ENCODE peak calls at places on chromosomes 5 and 9, in five cellular contexts. One of them, this sample, is unnamed.

GRCh38 chr9:91775011-91775707 is 174.9 kb downstream of the ROR2 start:
- DNase-seq in endothelial cell of umbilical vein: peak; percentile 36
- DNase-seq in Caco-2: peak; percentile 64
- DNase-seq in retinal pigment epithelial cell: no peak
- DNase-seq in SK-N-SH: peak; percentile 86
- DNase-seq in this sample: peak; percentile 47

GRCh38 chr5:67355135-67355729 is 158.6 kb upstream of the CD180 start:
- DNase-seq in retinal pigment epithelial cell: no peak
- DNase-seq in SK-N-SH: peak; percentile 44
- DNase-seq in Caco-2: no peak
- DNase-seq in endothelial cell of umbilical vein: no peak
- DNase-seq in this sample: no peak

GRCh38 chr5:180284161-180284560 is 7.7 kb downstream of the MAPK9 start:
- DNase-seq in retinal pigment epithelial cell: no peak
- DNase-seq in SK-N-SH: no peak
- DNase-seq in endothelial cell of umbilical vein: no peak
- DNase-seq in Caco-2: no peak
- DNase-seq in this sample: no peak

GRCh38 chr5:97420646-97421045 is 237.6 kb upstream of the RIOK2 start:
- DNase-seq in Caco-2: no peak
- DNase-seq in endothelial cell of umbilical vein: no peak
- DNase-seq in retinal pigment epithelial cell: no peak
- DNase-seq in SK-N-SH: no peak
- DNase-seq in this sample: no peak

GRCh38 chr5:138654281-138654867 is 79.2 kb upstream of the HSPA9 start:
- DNase-seq in Caco-2: no peak
- DNase-seq in endothelial cell of umbilical vein: peak; percentile 45
- DNase-seq in retinal pigment epithelial cell: no peak
- DNase-seq in SK-N-SH: no peak
- DNase-seq in this sample: peak; percentile 70

GRCh38 chr9:76085596-76085995 is 195.1 kb downstream of the PCSK5 start:
- DNase-seq in SK-N-SH: no peak
- DNase-seq in Caco-2: no peak
- DNase-seq in endothelial cell of umbilical vein: no peak
- DNase-seq in retinal pigment epithelial cell: no peak
- DNase-seq in this sample: no peak

GRCh38 chr5:134545070-134545868 is 19.8 kb downstream of the JADE2 start:
- DNase-seq in retinal pigment epithelial cell: no peak
- DNase-seq in Caco-2: no peak
- DNase-seq in SK-N-SH: no peak
- DNase-seq in endothelial cell of umbilical vein: no peak
- DNase-seq in this sample: no peak

GRCh38 chr5:107964722-107965121 is 294.0 kb upstream of the EFNA5 start:
- DNase-seq in SK-N-SH: no peak
- DNase-seq in retinal pigment epithelial cell: no peak
- DNase-seq in Caco-2: no peak
- DNase-seq in endothelial cell of umbilical vein: no peak
- DNase-seq in this sample: no peak

GRCh38 chr5:532521-533242 is 8.4 kb upstream of the SLC9A3 start:
- DNase-seq in Caco-2: no peak
- DNase-seq in retinal pigment epithelial cell: no peak
- DNase-seq in endothelial cell of umbilical vein: no peak
- DNase-seq in SK-N-SH: no peak
- DNase-seq in this sample: no peak

GRCh38 chr5:168537176-168537575 is 8.1 kb downstream of the FBLL1 start:
- DNase-seq in SK-N-SH: no peak
- DNase-seq in retinal pigment epithelial cell: no peak
- DNase-seq in endothelial cell of umbilical vein: no peak
- DNase-seq in Caco-2: no peak
- DNase-seq in this sample: no peak

GRCh38 chr5:181191526-181192336 is 13.3 kb downstream of the TRIM7 start:
- DNase-seq in retinal pigment epithelial cell: no peak
- DNase-seq in SK-N-SH: peak; percentile 95
- DNase-seq in endothelial cell of umbilical vein: peak; percentile 97
- DNase-seq in Caco-2: peak; percentile 96
- DNase-seq in this sample: peak; percentile 96

GRCh38 chr5:16311666-16312065 is 132.1 kb upstream of the MARCHF11 start:
- DNase-seq in retinal pigment epithelial cell: no peak
- DNase-seq in endothelial cell of umbilical vein: no peak
- DNase-seq in Caco-2: no peak
- DNase-seq in SK-N-SH: no peak
- DNase-seq in this sample: no peak
- TF ChIP-seq CTCF in retinal pigment epithelial cell: no peak
- TF ChIP-seq CTCF in endothelial cell of umbilical vein: no peak
- TF ChIP-seq CTCF in Caco-2: no peak
- TF ChIP-seq CTCF in SK-N-SH: no peak
- TF ChIP-seq CTCF in this sample: no peak

GRCh38 chr5:119288364-119289047 is 67.3 kb upstream of the TNFAIP8 start:
- DNase-seq in Caco-2: no peak
- DNase-seq in SK-N-SH: no peak
- DNase-seq in endothelial cell of umbilical vein: no peak
- DNase-seq in retinal pigment epithelial cell: no peak
- DNase-seq in this sample: no peak

GRCh38 chr5:119290607-119291006 is 65.2 kb upstream of the TNFAIP8 start:
- DNase-seq in retinal pigment epithelial cell: no peak
- DNase-seq in endothelial cell of umbilical vein: no peak
- DNase-seq in SK-N-SH: no peak
- DNase-seq in Caco-2: no peak
- DNase-seq in this sample: no peak

GRCh38 chr5:119290161-119290569 is 65.7 kb upstream of the TNFAIP8 start:
- DNase-seq in retinal pigment epithelial cell: no peak
- DNase-seq in endothelial cell of umbilical vein: no peak
- DNase-seq in SK-N-SH: no peak
- DNase-seq in Caco-2: no peak
- DNase-seq in this sample: no peak

GRCh38 chr5:119291056-119291455 is 64.8 kb upstream of the TNFAIP8 start:
- DNase-seq in Caco-2: no peak
- DNase-seq in SK-N-SH: no peak
- DNase-seq in retinal pigment epithelial cell: no peak
- DNase-seq in endothelial cell of umbilical vein: no peak
- DNase-seq in this sample: no peak

GRCh38 chr5:119289413-119289812 is 66.4 kb upstream of the TNFAIP8 start:
- DNase-seq in endothelial cell of umbilical vein: no peak
- DNase-seq in SK-N-SH: no peak
- DNase-seq in retinal pigment epithelial cell: no peak
- DNase-seq in Caco-2: no peak
- DNase-seq in this sample: no peak
- H3K4me3 ChIP-seq in endothelial cell of umbilical vein: no peak overlapping the region
- H3K4me3 ChIP-seq in SK-N-SH: no peak overlapping the region
- H3K4me3 ChIP-seq in retinal pigment epithelial cell: no peak overlapping the region
- H3K4me3 ChIP-seq in Caco-2: no peak overlapping the region
- H3K4me3 ChIP-seq in this sample: no peak overlapping the region

GRCh38 chr5:78221964-78222451 is 72.5 kb downstream of the AP3B1 start:
- DNase-seq in endothelial cell of umbilical vein: no peak
- DNase-seq in SK-N-SH: no peak
- DNase-seq in retinal pigment epithelial cell: no peak
- DNase-seq in Caco-2: peak; percentile 33
- DNase-seq in this sample: no peak
- TF ChIP-seq CTCF in endothelial cell of umbilical vein: no peak
- TF ChIP-seq CTCF in SK-N-SH: no peak
- TF ChIP-seq CTCF in retinal pigment epithelial cell: no peak
- TF ChIP-seq CTCF in Caco-2: no peak
- TF ChIP-seq CTCF in this sample: peak; percentile 6

GRCh38 chr9:136645343-136645902 is 17.3 kb upstream of the EGFL7 start:
- DNase-seq in Caco-2: no peak
- DNase-seq in SK-N-SH: no peak
- DNase-seq in retinal pigment epithelial cell: no peak
- DNase-seq in endothelial cell of umbilical vein: no peak
- DNase-seq in this sample: no peak
- H3K4me3 ChIP-seq in Caco-2: no peak overlapping the region
- H3K4me3 ChIP-seq in SK-N-SH: no peak overlapping the region
- H3K4me3 ChIP-seq in retinal pigment epithelial cell: no peak overlapping the region
- H3K4me3 ChIP-seq in endothelial cell of umbilical vein: no peak overlapping the region
- H3K4me3 ChIP-seq in this sample: no peak overlapping the region

DNA sequence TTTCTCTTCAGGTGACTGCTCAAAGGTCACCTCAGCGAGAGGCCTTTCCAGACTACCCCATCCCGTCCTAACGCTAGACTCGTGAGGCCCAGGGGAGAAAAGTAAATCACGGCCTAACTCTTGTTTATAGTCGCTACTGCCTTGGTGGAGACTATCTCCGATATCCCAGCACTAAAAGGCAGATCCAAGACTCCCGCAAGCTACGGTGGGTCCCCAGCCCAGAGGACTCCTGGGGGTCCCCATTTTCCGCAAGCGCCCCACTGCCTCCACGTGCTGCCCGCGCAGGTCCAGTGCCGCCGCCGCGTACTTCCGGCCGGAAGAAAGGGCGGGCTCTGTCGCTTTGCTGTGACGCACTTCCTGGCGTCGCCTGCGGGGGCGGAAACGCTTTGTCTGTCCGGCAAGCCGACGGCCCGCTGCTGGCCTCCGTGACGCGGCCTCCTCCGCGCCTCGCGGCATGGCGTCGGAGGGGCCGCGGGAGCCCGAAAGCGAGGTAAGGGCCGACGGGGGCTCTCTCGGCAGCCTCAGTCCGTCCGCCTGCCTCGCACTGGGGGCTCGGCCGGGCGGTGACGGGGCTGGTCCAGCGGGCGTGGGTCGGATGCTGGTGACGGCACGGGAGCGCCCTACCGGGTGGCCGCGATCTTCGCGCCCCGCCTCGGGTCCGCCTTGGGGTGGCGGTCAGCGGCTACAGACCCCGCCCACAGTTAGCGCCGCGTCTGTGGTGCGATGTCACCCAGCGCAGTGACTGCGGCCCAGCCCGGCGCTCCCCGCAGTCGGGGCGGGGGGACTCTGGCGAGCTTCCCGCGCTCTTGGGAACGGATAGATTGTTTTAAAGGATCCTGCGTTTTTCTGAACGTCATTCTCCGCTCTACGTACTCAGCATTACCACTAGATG is at the start of gene SECISBP2:
- DNase-seq in retinal pigment epithelial cell: peak; percentile 86
- DNase-seq in Caco-2: peak; percentile 91
- DNase-seq in SK-N-SH: peak; percentile 94
- DNase-seq in endothelial cell of umbilical vein: peak; percentile 98
- DNase-seq in this sample: peak; percentile 99
- TF ChIP-seq CTCF in retinal pigment epithelial cell: peak; percentile 81
- TF ChIP-seq CTCF in Caco-2: no peak
- TF ChIP-seq CTCF in SK-N-SH: peak; percentile 93
- TF ChIP-seq CTCF in endothelial cell of umbilical vein: peak; percentile 68
- TF ChIP-seq CTCF in this sample: peak; percentile 78

DNA sequence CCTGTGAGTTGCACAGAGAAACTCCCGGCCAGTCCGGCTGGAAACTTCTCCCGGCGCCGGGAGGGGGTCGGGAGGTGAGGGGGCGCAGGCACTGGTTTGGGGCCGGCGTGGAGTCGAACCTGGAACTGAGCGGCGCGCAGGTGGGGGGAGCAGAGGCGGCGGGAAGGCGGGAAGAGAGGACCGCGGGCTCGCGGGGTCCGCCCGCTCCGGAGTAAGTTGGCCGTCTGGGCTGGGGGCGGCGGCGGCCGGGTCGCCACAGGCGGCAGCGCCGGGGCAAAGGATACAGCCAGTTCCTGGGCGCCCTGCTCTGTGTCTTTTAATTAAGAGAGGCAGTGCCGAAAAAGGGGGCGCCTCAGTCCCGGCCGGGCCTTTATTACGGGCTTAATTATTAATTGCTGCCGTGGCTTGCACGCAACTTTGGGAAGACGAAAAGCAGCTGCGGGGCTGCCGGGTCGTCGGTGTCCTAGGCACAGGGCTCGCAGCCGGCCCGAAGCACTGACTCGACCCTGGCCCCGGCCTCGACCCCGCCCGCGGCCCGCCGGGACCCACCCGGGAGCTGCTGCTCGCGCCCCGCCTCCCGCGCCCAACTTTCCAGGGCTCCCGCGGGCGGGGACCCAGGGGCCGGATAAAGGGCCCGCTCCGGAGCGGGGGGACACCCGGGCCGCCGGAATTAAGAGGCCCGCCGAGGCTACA is 1.1 kb downstream of the NTNG2 start:
- DNase-seq in endothelial cell of umbilical vein: no peak
- DNase-seq in retinal pigment epithelial cell: no peak
- DNase-seq in Caco-2: no peak
- DNase-seq in SK-N-SH: peak; percentile 72
- DNase-seq in this sample: no peak
- H3K4me3 ChIP-seq in endothelial cell of umbilical vein: no peak overlapping the region
- H3K4me3 ChIP-seq in retinal pigment epithelial cell: peak overlapping the region; percentile 44
- H3K4me3 ChIP-seq in Caco-2: peak overlapping the region; percentile 12
- H3K4me3 ChIP-seq in SK-N-SH: peak overlapping the region; percentile 89
- H3K4me3 ChIP-seq in this sample: peak overlapping the region; percentile 52

DNA sequence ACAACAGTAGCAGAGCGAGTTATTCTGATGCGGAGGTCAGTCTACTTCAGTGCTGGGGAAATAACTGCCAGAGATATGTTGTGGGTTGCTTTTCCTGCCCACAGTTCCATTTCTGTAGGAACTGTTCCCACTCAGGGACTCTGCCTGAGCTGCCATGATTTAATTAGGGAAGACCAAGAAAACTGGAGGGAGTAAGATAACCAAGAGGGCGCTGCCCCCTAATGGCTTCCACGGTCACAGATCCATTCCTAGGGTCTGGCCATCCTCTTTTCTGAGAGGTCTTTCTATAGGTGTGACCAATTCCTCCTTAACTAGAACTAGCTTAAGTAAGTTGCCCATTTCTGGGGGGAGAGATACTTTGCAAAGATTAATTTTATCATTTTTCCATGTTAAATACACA is 125.9 kb downstream of the APBA1 start:
- DNase-seq in SK-N-SH: peak; percentile 53
- DNase-seq in retinal pigment epithelial cell: no peak
- DNase-seq in Caco-2: peak; percentile 0
- DNase-seq in endothelial cell of umbilical vein: peak; percentile 60
- DNase-seq in this sample: peak; percentile 27
- TF ChIP-seq CTCF in SK-N-SH: peak; percentile 56
- TF ChIP-seq CTCF in retinal pigment epithelial cell: peak; percentile 72
- TF ChIP-seq CTCF in Caco-2: no peak
- TF ChIP-seq CTCF in endothelial cell of umbilical vein: peak; percentile 52
- TF ChIP-seq CTCF in this sample: peak; percentile 62

This sample was measured in astrocyte of the spinal cord.